ENCODE peak calls at places on chromosomes 5 and 9, in seven cellular contexts. J, B, N, Z, I, M and K are unnamed samples. For H3K4me1 and H3K36me3, the result is how much of the 10 kb centered on the place peaks cover.

GRCh38 chr5:158599132-158599531 is 500.6 kb downstream of the EBF1 start:
- DNase-seq in J (no peak), B (no peak), N (peak), Z (peak), I (no peak), M (peak), K (no peak)

GRCh38 chr5:3601060-3601710 is 5.6 kb downstream of the IRX1 start:
- DNase-seq in J (no peak), B (no peak), N (no peak), Z (no peak), I (no peak), M (no peak), K (no peak)

GRCh38 chr5:131277415-131277814 is 13.6 kb downstream of the CDC42SE2 start:
- DNase-seq in J (no peak), B (no peak), N (no peak), Z (no peak), I (no peak), M (no peak), K (no peak)

GRCh38 chr5:16709691-16710420 is 93.1 kb upstream of the RETREG1 start:
- DNase-seq in J (no peak), B (no peak), N (no peak), Z (no peak), I (no peak), M (no peak), K (no peak)

GRCh38 chr5:132780577-132780976 is 3.5 kb upstream of the SEPTIN8 start:
- DNase-seq in J (no peak), B (no peak), N (no peak), Z (no peak), I (no peak), M (no peak), K (no peak)

GRCh38 chr9:21993893-21994525 is at the start of gene CDKN2A:
- DNase-seq in J (no peak), B (no peak), N (no peak), Z (peak), I (no peak), M (peak), K (no peak)

GRCh38 chr5:111507276-111507675 is 5.1 kb downstream of the STARD4 start:
- DNase-seq in J (no peak), B (no peak), N (no peak), Z (no peak), I (no peak), M (no peak), K (no peak)

GRCh38 chr9:113018247-113018646 is 6.3 kb upstream of the ZNF883 start:
- DNase-seq in J (no peak), B (no peak), N (no peak), Z (no peak), I (no peak), M (no peak), K (no peak)

GRCh38 chr5:76716456-76717157 is 681 bp downstream of the F2R start:
- DNase-seq in J (no peak), B (peak), N (peak), Z (peak), I (no peak), M (no peak), K (no peak)

GRCh38 chr9:95771556-95772280 is 103.8 kb upstream of the ERCC6L2 start:
- DNase-seq in J (no peak), B (no peak), N (peak), Z (peak), I (no peak), M (no peak), K (no peak)

GRCh38 chr5:177302354-177303110 is 987 bp downstream of the RAB24 start:
- DNase-seq in J (no peak), B (no peak), N (no peak), Z (peak), I (no peak), M (peak), K (no peak)

GRCh38 chr5:177300971-177301370 is 2.5 kb downstream of the RAB24 start:
- DNase-seq in J (no peak), B (no peak), N (no peak), Z (no peak), I (no peak), M (no peak), K (no peak)

GRCh38 chr5:177301503-177302165 is 1.9 kb downstream of the RAB24 start:
- DNase-seq in J (no peak), B (no peak), N (no peak), Z (no peak), I (peak), M (no peak), K (no peak)

GRCh38 chr5:177299711-177300110 is 3.8 kb downstream of the RAB24 start:
- DNase-seq in J (no peak), B (no peak), N (no peak), Z (no peak), I (no peak), M (no peak), K (no peak)

GRCh38 chr5:177300236-177300880 is 3.2 kb downstream of the RAB24 start:
- DNase-seq in J (peak), B (peak), N (peak), Z (peak), I (no peak), M (peak), K (no peak)
- TF ChIP-seq CTCF in J (peak), B (no peak), N (no peak), Z (no peak), I (no peak), M (peak), K (no peak)

DNA sequence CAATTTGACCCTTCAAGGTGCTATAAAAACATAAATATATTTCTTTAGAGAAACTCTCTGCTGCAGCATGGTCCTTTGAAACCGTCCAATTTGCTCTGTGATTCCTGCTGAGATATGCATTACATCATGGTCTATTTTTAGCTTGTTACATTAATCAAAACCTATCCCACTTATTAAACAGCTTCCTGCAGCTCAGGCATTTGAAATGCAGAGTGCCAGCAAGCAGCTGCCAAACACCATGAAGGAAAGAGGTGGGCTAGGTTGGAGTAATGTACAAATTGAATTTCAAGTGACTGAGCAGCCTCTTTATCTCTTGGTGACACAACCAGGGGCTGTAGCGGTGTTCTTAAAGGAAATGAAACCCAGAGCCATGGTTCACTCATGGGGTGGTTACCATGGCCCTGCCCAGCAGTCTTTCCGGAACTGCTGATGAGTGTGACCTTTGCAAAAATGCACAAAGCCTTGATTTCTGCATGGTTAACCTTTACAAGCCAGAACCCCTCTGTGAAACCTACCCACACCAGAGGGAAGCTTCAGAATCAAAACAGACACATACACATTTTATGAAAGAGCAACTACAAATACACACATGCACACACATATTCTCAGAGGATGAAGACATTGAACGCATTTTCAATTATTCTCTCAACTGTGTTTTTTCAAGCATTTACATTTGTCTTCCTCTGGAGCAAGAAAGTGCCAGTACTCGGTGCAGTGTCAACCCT is 155.8 kb upstream of the ZNF608 start:
- DNase-seq in J (peak), B (no peak), N (peak), Z (no peak), I (no peak), M (peak), K (no peak)
- H3K4me1 ChIP-seq in J (under half), B (under half), N (under half), Z (under half), I (under half), M (under half), K (under half)

GRCh38 chr9:33466565-33467495 is 6.9 kb downstream of the NOL6 start:
- DNase-seq in J (no peak), B (peak), N (peak), Z (peak), I (peak), M (peak), K (no peak)
- H3K36me3 ChIP-seq in J (under half), B (half or more), N (half or more), Z (under half), I (under half), M (half or more), K (half or more)

GRCh38 chr9:128656416-128657343 is at the start of gene DYNC2I2:
- DNase-seq in J (peak), B (peak), N (peak), Z (peak), I (peak), M (peak), K (peak)
- TF ChIP-seq CTCF in J (no peak), B (no peak), N (no peak), Z (no peak), I (no peak), M (no peak), K (no peak)

GRCh38 chr5:135394095-135394494 is 4.9 kb downstream of the MACROH2A1 start:
- DNase-seq in J (no peak), B (no peak), N (no peak), Z (no peak), I (no peak), M (no peak), K (no peak)
- H3K4me1 ChIP-seq in J (under half), B (half or more), N (under half), Z (half or more), I (under half), M (under half), K (under half)

GRCh38 chr9:92223758-92224157 is 69.7 kb downstream of the IARS1 start:
- DNase-seq in J (no peak), B (no peak), N (no peak), Z (no peak), I (no peak), M (no peak), K (no peak)
- H3K36me3 ChIP-seq in J (under half), B (half or more), N (half or more), Z (under half), I (under half), M (half or more), K (under half)

GRCh38 chr5:1555011-1555807 is 31.4 kb upstream of the LPCAT1 start:
- DNase-seq in J (no peak), B (no peak), N (no peak), Z (peak), I (peak), M (no peak), K (no peak)
- TF ChIP-seq CTCF in J (no peak), B (no peak), N (no peak), Z (no peak), I (peak), M (no peak), K (no peak)

GRCh38 chr5:139669681-139670368 is 21.7 kb downstream of the CXXC5 start:
- DNase-seq in J (no peak), B (peak), N (no peak), Z (no peak), I (no peak), M (peak), K (no peak)
- H3K4me1 ChIP-seq in J (half or more), B (half or more), N (half or more), Z (half or more), I (under half), M (half or more), K (half or more)

DNA sequence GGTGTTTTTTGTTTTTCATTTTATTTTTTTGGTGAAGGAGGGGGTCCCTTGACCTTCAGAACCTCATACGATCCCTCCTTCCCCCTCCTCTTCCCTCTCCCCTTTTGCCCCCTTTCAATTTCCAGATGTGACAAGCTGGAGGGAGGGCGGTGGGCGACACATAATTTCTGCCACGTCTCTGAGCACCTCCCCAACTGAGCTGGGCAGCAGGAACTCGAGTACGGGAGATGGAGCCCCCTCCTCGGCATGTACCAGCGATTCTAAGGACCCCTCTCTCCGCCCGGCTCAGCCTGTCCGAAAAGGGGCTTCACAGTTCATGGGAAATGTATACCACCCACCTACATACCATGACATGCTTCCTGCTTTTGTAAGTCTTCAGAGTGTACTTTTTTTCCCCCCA is 52.4 kb downstream of the PRRC2B start:
- DNase-seq in J (no peak), B (no peak), N (no peak), Z (no peak), I (no peak), M (no peak), K (no peak)
- H3K36me3 ChIP-seq in J (half or more), B (half or more), N (half or more), Z (half or more), I (under half), M (half or more), K (half or more)